ENCODE peak calls at places on chromosome 19, in ten cellular contexts. A, X, H, C, Z, B, F, S, Y and O are unnamed samples. For H3K27me3, the result is how much of the 10 kb centered on the place peaks cover.

GRCh38 chr19:39913682-39914333 is 20.6 kb downstream of the FCGBP start:
- DNase-seq in A (no peak), X (peak), H (peak), C (peak), Z (no peak), B (no peak), F (no peak), S (no peak), Y (peak), O (no peak)

GRCh38 chr19:11422163-11423068 is 3.3 kb upstream of the RGL3 start:
- DNase-seq in A (peak), X (peak), H (peak), C (peak), Z (peak), B (no peak), F (peak), S (peak), Y (peak), O (peak)

GRCh38 chr19:455851-456546 is 4.8 kb downstream of the SHC2 start:
- DNase-seq in A (no peak), X (no peak), H (no peak), C (peak), Z (no peak), B (no peak), F (no peak), S (no peak), Y (no peak), O (no peak)

GRCh38 chr19:45117666-45118065 is 24.7 kb downstream of the PPP1R37 start:
- DNase-seq in A (no peak), X (no peak), H (no peak), C (no peak), Z (no peak), B (no peak), F (no peak), S (no peak), Y (peak), O (no peak)

GRCh38 chr19:40461669-40462221 is 3.8 kb downstream of the BLVRB start:
- DNase-seq in A (peak), X (no peak), H (peak), C (no peak), Z (no peak), B (no peak), F (no peak), S (peak), Y (no peak), O (no peak)

GRCh38 chr19:45187421-45188100 is 9.0 kb downstream of the BLOC1S3 start:
- DNase-seq in A (no peak), X (peak), H (no peak), C (no peak), Z (no peak), B (no peak), F (no peak), S (no peak), Y (no peak), O (peak)

GRCh38 chr19:28224441-28224840 is 988.5 kb downstream of the UQCRFS1 start:
- DNase-seq in A (no peak), X (no peak), H (no peak), C (no peak), Z (no peak), B (no peak), F (no peak), S (no peak), Y (no peak), O (no peak)

GRCh38 chr19:42762782-42763181 is 2.7 kb downstream of the PSG8 start:
- DNase-seq in A (no peak), X (no peak), H (no peak), C (no peak), Z (no peak), B (no peak), F (no peak), S (no peak), Y (no peak), O (no peak)

GRCh38 chr19:57773488-57773887 is 4.0 kb downstream of the ZNF586 start:
- DNase-seq in A (no peak), X (no peak), H (no peak), C (no peak), Z (no peak), B (no peak), F (no peak), S (no peak), Y (no peak), O (no peak)

GRCh38 chr19:47309038-47309437 is 623 bp upstream of the C5AR1 start:
- DNase-seq in A (no peak), X (no peak), H (no peak), C (no peak), Z (peak), B (no peak), F (no peak), S (no peak), Y (no peak), O (peak)

GRCh38 chr19:17411801-17412200 is 6.4 kb upstream of the BST2 start:
- DNase-seq in A (no peak), X (no peak), H (no peak), C (peak), Z (no peak), B (no peak), F (no peak), S (no peak), Y (no peak), O (no peak)

GRCh38 chr19:5591476-5591875 is 23.7 kb upstream of the TINCR start:
- DNase-seq in A (no peak), X (no peak), H (no peak), C (no peak), Z (no peak), B (no peak), F (no peak), S (peak), Y (no peak), O (no peak)

GRCh38 chr19:46373573-46374359 is 26.9 kb downstream of the PPP5C start:
- DNase-seq in A (no peak), X (peak), H (no peak), C (peak), Z (no peak), B (peak), F (peak), S (peak), Y (peak), O (no peak)

GRCh38 chr19:2240881-2241760 is 4.5 kb downstream of the SF3A2 start:
- DNase-seq in A (peak), X (no peak), H (no peak), C (peak), Z (no peak), B (no peak), F (no peak), S (no peak), Y (no peak), O (no peak)

GRCh38 chr19:16571689-16572331 is 405 bp downstream of the SLC35E1 start:
- DNase-seq in A (no peak), X (peak), H (no peak), C (no peak), Z (peak), B (peak), F (no peak), S (peak), Y (no peak), O (peak)

GRCh38 chr19:18738961-18739690 is 52.0 kb downstream of the COMP start:
- DNase-seq in A (no peak), X (no peak), H (no peak), C (no peak), Z (no peak), B (no peak), F (no peak), S (no peak), Y (no peak), O (no peak)

GRCh38 chr19:6100284-6100915 is 9.9 kb downstream of the RFX2 start:
- DNase-seq in A (peak), X (no peak), H (no peak), C (peak), Z (no peak), B (no peak), F (no peak), S (peak), Y (no peak), O (no peak)

GRCh38 chr19:5801796-5802616 is 2.9 kb upstream of the NRTN start:
- DNase-seq in A (peak), X (peak), H (no peak), C (no peak), Z (peak), B (peak), F (no peak), S (no peak), Y (no peak), O (peak)

GRCh38 chr19:4871711-4872110 is 4.2 kb upstream of the PLIN3 start:
- DNase-seq in A (no peak), X (no peak), H (no peak), C (no peak), Z (no peak), B (no peak), F (no peak), S (no peak), Y (no peak), O (no peak)

GRCh38 chr19:40444181-40445005 is at the start of gene SERTAD3:
- DNase-seq in A (peak), X (peak), H (peak), C (peak), Z (peak), B (peak), F (peak), S (peak), Y (peak), O (peak)

GRCh38 chr19:24064175-24064574 is 22.8 kb upstream of the ZNF254 start:
- DNase-seq in A (no peak), X (no peak), H (no peak), C (no peak), Z (no peak), B (no peak), F (no peak), S (no peak), Y (no peak), O (no peak)

GRCh38 chr19:47534628-47535027 is 19.8 kb upstream of the NAPA start:
- DNase-seq in A (no peak), X (no peak), H (no peak), C (no peak), Z (no peak), B (no peak), F (no peak), S (no peak), Y (no peak), O (no peak)

GRCh38 chr19:31352782-31353651 is 3.8 kb upstream of the TSHZ3 start:
- DNase-seq in A (no peak), X (no peak), H (no peak), C (peak), Z (peak), B (no peak), F (no peak), S (no peak), Y (no peak), O (no peak)

GRCh38 chr19:31353826-31354225 is 4.6 kb upstream of the TSHZ3 start:
- DNase-seq in A (no peak), X (no peak), H (no peak), C (no peak), Z (no peak), B (no peak), F (no peak), S (no peak), Y (no peak), O (no peak)

GRCh38 chr19:31354919-31355318 is 5.7 kb upstream of the TSHZ3 start:
- DNase-seq in A (no peak), X (no peak), H (no peak), C (no peak), Z (no peak), B (no peak), F (no peak), S (no peak), Y (no peak), O (no peak)

GRCh38 chr19:31355330-31356289 is 6.4 kb upstream of the TSHZ3 start:
- DNase-seq in A (no peak), X (no peak), H (no peak), C (no peak), Z (no peak), B (no peak), F (no peak), S (no peak), Y (no peak), O (no peak)

DNA sequence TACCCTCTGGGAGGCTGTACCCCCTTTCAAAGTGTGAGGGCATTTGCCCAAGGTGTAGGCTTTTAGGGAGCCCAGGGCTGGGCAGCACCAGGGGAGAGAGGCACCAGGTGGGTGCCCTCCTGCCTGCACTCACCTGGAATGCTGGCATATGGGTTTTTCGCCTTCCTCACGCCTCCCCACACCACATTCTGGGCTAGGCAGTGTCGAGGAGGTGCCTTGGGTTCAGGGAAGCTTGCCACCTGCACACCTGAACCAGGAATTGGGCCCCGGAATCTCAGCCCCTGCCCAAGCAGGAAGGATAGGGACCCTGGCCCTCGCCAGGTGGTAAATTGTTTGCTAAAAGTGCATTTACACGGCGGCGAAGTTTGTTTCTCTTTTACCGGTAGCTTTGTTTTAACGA is 5.1 kb upstream of the TSHZ3 start:
- DNase-seq in A (no peak), X (no peak), H (no peak), C (no peak), Z (no peak), B (no peak), F (no peak), S (no peak), Y (no peak), O (no peak)
- H3K27me3 ChIP-seq in A (under half), X (half or more), H (under half), C (under half), Z (under half), B (under half), F (under half), S (half or more), Y (half or more), O (half or more)

GRCh38 chr19:32039446-32039845 is 306.0 kb upstream of the ZNF507 start:
- DNase-seq in A (no peak), X (no peak), H (no peak), C (no peak), Z (no peak), B (no peak), F (no peak), S (no peak), Y (no peak), O (no peak)

GRCh38 chr19:32040246-32040645 is 305.2 kb upstream of the ZNF507 start:
- DNase-seq in A (no peak), X (no peak), H (no peak), C (no peak), Z (no peak), B (no peak), F (no peak), S (no peak), Y (no peak), O (peak)

GRCh38 chr19:32037998-32038732 is 307.2 kb upstream of the ZNF507 start:
- DNase-seq in A (no peak), X (no peak), H (no peak), C (no peak), Z (no peak), B (no peak), F (peak), S (no peak), Y (no peak), O (no peak)

GRCh38 chr19:32041681-32042292 is 303.6 kb upstream of the ZNF507 start:
- DNase-seq in A (peak), X (peak), H (no peak), C (peak), Z (peak), B (peak), F (peak), S (no peak), Y (peak), O (peak)
- H3K4me3 ChIP-seq in A (peak), X (peak), H (peak), C (peak), Z (peak), B (peak), F (peak), S (no peak), Y (no peak), O (peak)

DNA sequence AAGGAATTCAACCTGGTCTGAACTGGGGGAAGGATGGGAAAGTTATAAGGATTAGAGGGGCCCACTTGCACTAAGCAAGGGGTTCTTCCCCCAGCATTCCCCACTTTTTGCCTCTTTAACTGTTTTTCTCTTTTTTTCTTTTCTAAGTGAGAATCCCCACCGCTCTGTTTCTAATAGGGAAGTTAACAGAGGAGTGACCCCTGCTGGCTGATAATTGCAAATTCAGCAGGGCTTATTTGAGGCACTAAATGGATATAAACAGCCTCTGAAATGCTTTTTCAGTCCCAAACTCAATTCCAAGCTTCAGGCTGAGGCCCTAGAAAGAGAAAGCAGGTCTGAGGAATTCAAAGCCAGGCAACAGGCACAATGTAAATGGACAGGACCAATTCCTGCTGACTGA is 38.2 kb upstream of the CEACAM21 start:
- DNase-seq in A (no peak), X (no peak), H (no peak), C (no peak), Z (peak), B (peak), F (no peak), S (no peak), Y (no peak), O (peak)
- TF ChIP-seq CTCF in A (peak), X (no peak), H (no peak), C (peak), Z (peak), B (peak), F (no peak), S (peak), Y (peak), O (peak)

DNA sequence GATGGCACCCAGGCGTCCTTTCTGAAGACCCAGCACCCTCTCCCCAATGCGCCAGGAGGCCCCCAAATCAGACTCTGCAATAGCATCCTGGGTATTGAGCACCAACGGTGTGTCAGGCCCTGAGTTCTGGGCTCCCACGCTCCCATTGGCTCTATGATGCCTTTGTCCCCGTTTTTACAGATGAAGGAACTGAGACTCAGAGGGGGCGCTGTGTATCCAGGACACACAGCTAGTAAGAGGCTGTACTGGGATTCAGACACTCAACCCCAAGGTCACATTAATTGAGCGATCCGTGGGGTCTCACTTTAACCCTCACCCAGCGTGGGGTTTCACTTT is 42.5 kb downstream of the CYP4F22 start:
- DNase-seq in A (peak), X (no peak), H (no peak), C (no peak), Z (no peak), B (no peak), F (no peak), S (no peak), Y (no peak), O (peak)
- H3K27me3 ChIP-seq in A (under half), X (under half), H (under half), C (under half), Z (under half), B (under half), F (under half), S (half or more), Y (under half), O (under half)

DNA sequence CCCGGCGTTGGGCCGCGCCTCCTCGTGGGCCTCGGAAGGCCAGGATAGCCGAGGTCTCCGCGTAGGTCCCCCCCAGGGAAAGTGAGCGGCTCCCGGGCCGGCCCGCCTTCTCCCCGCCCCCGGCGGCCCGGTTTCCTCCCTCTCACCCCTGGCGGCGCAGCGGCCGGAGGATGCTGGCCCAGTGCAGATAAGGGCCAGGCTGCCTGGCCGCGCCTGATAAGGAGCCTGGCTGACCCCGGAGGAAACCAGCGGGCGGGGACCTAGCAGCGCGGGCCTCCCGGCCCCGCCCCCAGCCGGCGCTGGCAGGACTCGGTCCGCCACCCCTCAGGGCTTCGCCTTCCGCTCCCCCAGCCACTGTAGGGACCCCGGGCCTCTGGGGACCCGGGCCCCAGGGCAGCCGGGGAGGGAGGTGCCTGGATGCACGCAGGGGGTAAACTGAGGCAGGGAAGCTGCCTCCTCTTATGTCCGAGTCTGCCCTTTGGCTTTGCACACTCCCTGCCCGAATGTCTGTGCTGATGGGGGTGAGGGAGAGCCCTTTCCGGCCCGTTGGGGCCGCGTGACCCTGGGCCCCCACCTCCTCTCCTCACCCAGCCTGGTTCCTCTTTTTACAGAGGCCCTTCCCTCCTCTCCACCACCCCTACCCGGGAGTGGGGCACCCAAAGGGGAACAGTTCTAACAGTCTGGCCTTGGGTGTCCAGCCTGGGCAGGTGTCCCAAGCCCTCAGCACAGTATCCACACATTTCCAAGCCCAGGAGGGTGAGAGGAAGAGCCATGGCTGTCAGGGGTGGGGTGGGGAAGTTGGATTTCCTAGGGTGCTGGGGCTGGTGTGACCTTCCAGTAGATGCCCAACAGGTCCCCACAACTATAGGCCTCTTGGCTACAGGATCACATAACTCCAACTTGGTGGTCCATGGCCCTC is at the start of gene LYL1:
- DNase-seq in A (peak), X (peak), H (peak), C (peak), Z (no peak), B (no peak), F (peak), S (peak), Y (peak), O (peak)
- H3K4me3 ChIP-seq in A (peak), X (no peak), H (peak), C (peak), Z (no peak), B (no peak), F (peak), S (peak), Y (peak), O (peak)

DNA sequence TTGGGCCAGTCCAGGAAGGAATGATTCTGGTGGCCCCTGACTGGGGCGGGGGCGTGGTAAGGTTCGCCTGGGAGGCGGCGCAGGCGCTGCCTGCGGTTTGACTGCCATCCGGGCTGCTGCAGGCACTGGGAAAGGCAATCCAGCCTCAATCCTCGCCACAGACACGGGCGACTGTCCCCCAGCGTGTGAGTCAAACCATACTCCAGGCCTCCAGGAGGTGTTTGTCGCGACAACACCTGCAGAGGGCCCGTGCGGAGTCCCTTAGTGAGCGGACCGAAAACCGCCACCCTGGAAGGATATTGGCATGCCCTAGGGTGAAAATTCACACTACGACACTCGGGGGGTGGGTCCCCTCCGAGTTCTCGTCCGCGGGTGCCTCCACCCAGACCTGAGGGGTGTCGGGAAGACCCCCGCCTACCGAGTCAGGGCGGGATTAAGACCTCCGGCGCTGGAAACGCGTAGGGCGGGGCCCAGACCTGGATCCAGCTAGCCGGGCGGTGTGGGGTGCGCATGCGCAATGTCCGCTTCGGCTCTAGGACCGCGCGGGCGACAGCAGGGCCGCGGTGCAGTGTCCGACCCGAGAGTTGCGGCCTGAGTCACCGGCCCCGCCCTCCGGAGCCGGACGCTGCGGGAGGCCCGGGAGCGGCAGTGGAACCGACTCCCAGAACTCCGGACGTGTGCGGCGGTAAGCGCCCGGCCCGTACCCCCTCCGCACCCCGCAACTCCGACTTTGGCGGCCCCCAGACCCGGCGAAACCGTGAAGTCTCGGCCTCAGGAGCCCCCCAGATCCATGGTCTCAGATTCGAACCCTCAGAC is at the start of gene CAPNS1:
- DNase-seq in A (peak), X (peak), H (peak), C (peak), Z (peak), B (peak), F (peak), S (peak), Y (peak), O (peak)
- TF ChIP-seq CTCF in A (no peak), X (peak), H (no peak), C (peak), Z (no peak), B (no peak), F (no peak), S (no peak), Y (no peak), O (peak)